ENCODE peak calls at places on chromosomes 3 and 15, in nine cellular contexts. W is NCI-H1092 treated with DMSO at 0.1 percent for 48 hours; Q is H54; D is amygdala; S is effector CD8-positive, alpha-beta T cell; I is NT2/D1; Z is HTR-8/SVneo; L is activated gamma-delta T cell treated with Interleukin-2 at 50 U/mL for 16 hours; Y is stimulated activated effector memory CD8-positive, alpha-beta T cell treated with anti-CD3 and anti-CD28 coated beads, Interleukin-12 subunit alpha, Interleukin-12 subunit beta, amount 100 ng/mL, for 72 hours. V is an unnamed sample.

GRCh38 chr15:96333194-96334016 is 2.9 kb downstream of the NR2F2 start:
- DNase-seq in W (peak; percentile 33), Q (no peak), D (no peak), Y (no peak), L (no peak), Z (no peak), I (no peak), S (no peak), V (peak; percentile 78)

GRCh38 chr15:73015493-73015892 is 36.8 kb upstream of the NEO1 start:
- DNase-seq in Q (no peak), S (no peak), W (no peak), Z (no peak), D (no peak), L (no peak), Y (no peak), I (no peak), V (no peak)

GRCh38 chr15:70222632-70223031 is 124.9 kb upstream of the TLE3 start:
- DNase-seq in L (no peak), I (no peak), D (no peak), S (no peak), Y (no peak), Q (no peak), Z (no peak), W (no peak), V (no peak)

GRCh38 chr15:35519536-35520149 is 26.3 kb downstream of the DPH6 start:
- DNase-seq in Q (no peak), I (no peak), S (no peak), Z (peak; percentile 7), L (no peak), D (no peak), W (peak; percentile 43), Y (no peak), V (no peak)

GRCh38 chr15:62020576-62021160 is 39.6 kb downstream of the VPS13C start:
- DNase-seq in I (no peak), Y (no peak), Z (no peak), L (no peak), W (no peak), D (no peak), Q (no peak), S (no peak), V (no peak)

GRCh38 chr3:157981819-157982218 is 124.4 kb downstream of the SHOX2 start:
- DNase-seq in I (no peak), L (no peak), Z (no peak), S (no peak), D (no peak), Y (no peak), W (no peak), Q (no peak), V (no peak)

GRCh38 chr3:45055411-45056143 is 29.5 kb downstream of the CLEC3B start:
- DNase-seq in D (no peak), L (no peak), Z (no peak), W (no peak), S (no peak), I (peak; percentile 49), Y (no peak), Q (no peak), V (no peak)

GRCh38 chr15:47670365-47670764 is 46.9 kb upstream of the SEMA6D start:
- DNase-seq in I (no peak), L (no peak), Z (no peak), W (no peak), Q (no peak), D (no peak), Y (no peak), S (no peak), V (no peak)

GRCh38 chr15:83200162-83200561 is 7.5 kb downstream of the HDGFL3 start:
- DNase-seq in L (no peak), Y (no peak), S (no peak), Q (no peak), D (no peak), W (no peak), I (no peak), Z (no peak), V (no peak)

GRCh38 chr3:193869221-193870201 is 266.4 kb upstream of the HES1 start:
- DNase-seq in S (no peak), Z (peak; percentile 81), Y (no peak), Q (peak; percentile 96), I (peak; percentile 67), D (no peak), L (no peak), W (no peak), V (peak; percentile 46)

GRCh38 chr3:120198305-120198878 is 86.6 kb downstream of the GPR156 start:
- DNase-seq in L (no peak), Y (no peak), W (peak; percentile 4), S (no peak), I (no peak), Q (peak; percentile 15), Z (no peak), D (no peak), V (no peak)

GRCh38 chr3:126022741-126023359 is 53.9 kb downstream of the ROPN1B start:
- DNase-seq in L (no peak), Q (no peak), W (no peak), S (no peak), D (no peak), Y (peak; percentile 35), Z (no peak), I (no peak), V (no peak)

GRCh38 chr3:27939940-27940339 is 217.8 kb upstream of the EOMES start:
- DNase-seq in L (no peak), W (no peak), D (no peak), I (peak; percentile 55), Q (peak; percentile 6), Y (no peak), S (no peak), Z (no peak), V (no peak)

GRCh38 chr15:92158426-92158825 is 235.3 kb upstream of the ST8SIA2 start:
- DNase-seq in L (peak; percentile 9), W (no peak), Z (no peak), Y (peak; percentile 55), I (peak; percentile 60), Q (no peak), S (no peak), D (no peak), V (no peak)

GRCh38 chr15:92651877-92652575 is 3.5 kb downstream of the FAM174B start:
- DNase-seq in D (no peak), Z (no peak), Y (no peak), Q (no peak), W (no peak), I (no peak), L (no peak), S (no peak), V (no peak)